ENCODE peak calls at places on chromosome 11, in seven cellular contexts. M is upper lobe of left lung, I is transverse colon, Y is sigmoid colon, T is ovary, N is Peyer's patch, P is spleen. H is an unnamed sample.

GRCh38 chr11:35483131-35483800 is 42.1 kb downstream of the PAMR1 start:
- DNase-seq in P (no peak), M (no peak), N (no peak), T (no peak), I (no peak), Y (no peak), H (no peak)

GRCh38 chr11:58628446-58628845 is 6.0 kb downstream of the CNTF start:
- DNase-seq in P (no peak), T (no peak), N (no peak), I (no peak), Y (no peak), M (no peak), H (no peak)

GRCh38 chr11:10328314-10329090 is 23.6 kb downstream of the ADM start:
- DNase-seq in M (no peak), P (no peak), N (no peak), I (no peak), Y (no peak), T (no peak), H (no peak)

GRCh38 chr11:62146476-62147200 is 22.8 kb downstream of the INCENP start:
- DNase-seq in P (peak), T (no peak), Y (no peak), M (no peak), N (no peak), I (no peak), H (no peak)

GRCh38 chr11:58914821-58915543 is 24.3 kb upstream of the GLYATL1 start:
- DNase-seq in P (no peak), T (no peak), I (no peak), N (no peak), Y (no peak), M (no peak), H (no peak)

GRCh38 chr11:8060801-8061554 is 20.0 kb upstream of the TUB start:
- DNase-seq in P (peak), M (no peak), T (no peak), N (no peak), I (no peak), Y (peak), H (peak)

GRCh38 chr11:34235591-34236071 is 122.2 kb downstream of the ABTB2 start:
- DNase-seq in M (no peak), Y (no peak), T (no peak), N (no peak), I (no peak), P (peak), H (no peak)

GRCh38 chr11:10351768-10352641 is 47.1 kb downstream of the ADM start:
- DNase-seq in I (peak), N (no peak), P (no peak), M (peak), T (peak), Y (peak), H (no peak)

GRCh38 chr11:57639321-57640067 is 10.2 kb downstream of the YPEL4 start:
- DNase-seq in Y (no peak), I (no peak), N (no peak), T (no peak), P (no peak), M (no peak), H (no peak)

GRCh38 chr11:97557399-97557798 is 1167.6 kb downstream of the JRKL start:
- DNase-seq in N (no peak), Y (no peak), P (no peak), T (no peak), I (no peak), M (no peak), H (no peak)
- TF ChIP-seq CTCF in N (no peak), Y (no peak), P (no peak), T (no peak), I (no peak), M (no peak), H (no peak)

GRCh38 chr11:45766469-45766868 is 38.5 kb upstream of the SLC35C1 start:
- DNase-seq in Y (no peak), P (no peak), T (no peak), N (no peak), I (no peak), M (no peak), H (no peak)

GRCh38 chr11:45771194-45771941 is 33.6 kb upstream of the SLC35C1 start:
- DNase-seq in M (peak), N (peak), I (peak), T (peak), Y (peak), P (peak), H (peak)

GRCh38 chr11:45765836-45766235 is 39.1 kb upstream of the SLC35C1 start:
- DNase-seq in I (no peak), P (no peak), Y (no peak), N (no peak), T (no peak), M (no peak), H (no peak)

GRCh38 chr11:45769960-45770359 is 35.0 kb upstream of the SLC35C1 start:
- DNase-seq in I (no peak), N (no peak), T (no peak), Y (no peak), P (no peak), M (no peak), H (no peak)

GRCh38 chr11:45768486-45768885 is 36.5 kb upstream of the SLC35C1 start:
- DNase-seq in I (no peak), P (no peak), Y (no peak), N (no peak), M (no peak), T (no peak), H (peak)
- TF ChIP-seq POLR2A in I (no peak), P (no peak), Y (no peak), N (no peak), M (no peak), T (no peak), H (no peak)

DNA sequence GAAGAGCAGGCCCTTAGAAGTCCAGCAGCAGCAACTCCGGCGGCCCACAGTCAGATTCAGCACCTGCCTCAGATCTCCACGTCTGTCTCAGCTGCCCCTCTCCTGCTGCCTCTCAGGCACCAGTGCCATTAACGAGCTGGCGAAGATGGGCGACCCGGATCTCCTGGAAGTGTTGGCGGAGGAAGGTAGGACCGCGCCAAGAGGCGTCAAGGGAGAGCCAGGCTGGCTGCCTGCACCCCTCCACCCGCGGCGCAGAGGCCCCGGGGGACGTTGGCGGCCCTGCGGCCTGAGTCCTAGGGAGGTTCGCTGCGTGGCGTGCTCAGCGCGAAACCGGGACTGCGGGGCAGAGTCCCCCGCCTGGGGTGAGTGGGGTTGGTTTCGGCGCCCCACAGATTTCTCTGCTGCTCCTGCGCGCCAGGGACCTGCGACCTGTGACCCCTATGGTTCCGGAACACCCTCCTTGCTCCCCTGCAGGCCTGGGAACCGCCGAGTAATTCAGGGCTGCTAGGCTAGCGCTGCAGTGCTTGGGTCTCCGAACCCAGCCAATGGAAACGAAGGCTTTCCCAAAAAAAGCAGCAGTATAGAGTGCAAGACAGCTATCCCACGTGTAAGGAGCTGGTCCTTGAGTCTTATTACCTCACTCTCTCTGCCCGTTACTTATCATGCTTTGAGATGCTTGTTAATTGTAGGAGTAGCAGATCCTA is 615 bp downstream of the ANO5 start:
- DNase-seq in Y (peak), P (peak), N (no peak), T (peak), M (no peak), I (peak), H (peak)
- H3K4me3 ChIP-seq in Y (peak), P (peak), N (peak), T (peak), M (peak), I (peak), H (peak)

GRCh38 chr11:13487661-13488030 is 8.2 kb downstream of the PTH start:
- DNase-seq in Y (no peak), T (no peak), M (no peak), N (no peak), I (no peak), P (no peak), H (no peak)
- TF ChIP-seq CTCF in Y (no peak), T (no peak), M (no peak), N (peak), I (no peak), P (no peak), H (no peak)

DNA sequence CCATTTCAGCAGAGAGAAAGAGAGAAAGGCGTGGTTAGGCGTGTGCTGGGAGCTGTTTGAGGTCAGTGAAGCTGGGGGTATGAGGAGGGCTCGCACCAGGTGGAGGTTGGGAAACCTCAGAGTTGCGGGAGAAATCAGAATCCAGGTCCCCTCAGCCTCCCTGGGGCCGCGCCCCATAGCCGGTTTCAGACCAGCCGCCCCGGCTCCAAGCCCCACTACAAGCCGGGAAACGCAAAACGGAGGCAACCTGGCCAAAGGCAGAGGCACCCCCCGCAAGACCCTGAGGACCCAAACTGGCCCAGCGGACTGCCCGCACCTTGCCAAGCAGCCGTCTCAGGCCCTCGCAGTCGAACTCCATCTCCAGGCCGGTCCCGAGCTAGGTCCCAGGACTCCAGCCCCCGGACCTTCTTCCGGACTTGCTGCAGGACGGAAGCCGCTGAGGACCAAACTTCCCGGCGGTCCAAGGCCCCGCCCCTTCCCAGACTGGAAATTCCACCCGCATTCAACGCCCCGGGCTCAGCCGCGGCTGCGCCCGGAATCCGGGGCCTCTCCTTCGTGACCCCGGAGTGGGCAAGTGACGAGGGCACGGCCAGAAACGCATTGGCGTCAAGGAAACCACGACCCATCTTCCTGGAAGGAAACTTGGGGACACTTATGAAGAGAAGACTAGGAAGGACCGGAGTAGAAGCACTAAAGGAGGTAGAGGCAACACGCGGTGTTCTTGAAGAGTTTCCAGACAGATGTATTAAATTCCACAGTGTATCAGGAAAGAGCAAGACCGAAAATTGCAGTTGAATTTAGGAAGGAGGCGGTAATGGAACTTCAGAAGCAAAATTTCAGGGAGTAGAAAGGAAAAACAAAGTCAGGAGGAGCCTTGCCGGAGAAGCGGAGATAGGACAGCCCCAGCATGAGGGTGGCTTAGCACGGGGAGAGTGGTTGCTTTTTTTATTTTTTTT is at the start of gene UEVLD:
- DNase-seq in I (peak), Y (peak), M (peak), T (peak), N (peak), P (peak), H (peak)
- TF ChIP-seq POLR2A in I (peak), Y (peak), M (peak), T (peak), N (peak), P (no peak), H (no peak)

DNA sequence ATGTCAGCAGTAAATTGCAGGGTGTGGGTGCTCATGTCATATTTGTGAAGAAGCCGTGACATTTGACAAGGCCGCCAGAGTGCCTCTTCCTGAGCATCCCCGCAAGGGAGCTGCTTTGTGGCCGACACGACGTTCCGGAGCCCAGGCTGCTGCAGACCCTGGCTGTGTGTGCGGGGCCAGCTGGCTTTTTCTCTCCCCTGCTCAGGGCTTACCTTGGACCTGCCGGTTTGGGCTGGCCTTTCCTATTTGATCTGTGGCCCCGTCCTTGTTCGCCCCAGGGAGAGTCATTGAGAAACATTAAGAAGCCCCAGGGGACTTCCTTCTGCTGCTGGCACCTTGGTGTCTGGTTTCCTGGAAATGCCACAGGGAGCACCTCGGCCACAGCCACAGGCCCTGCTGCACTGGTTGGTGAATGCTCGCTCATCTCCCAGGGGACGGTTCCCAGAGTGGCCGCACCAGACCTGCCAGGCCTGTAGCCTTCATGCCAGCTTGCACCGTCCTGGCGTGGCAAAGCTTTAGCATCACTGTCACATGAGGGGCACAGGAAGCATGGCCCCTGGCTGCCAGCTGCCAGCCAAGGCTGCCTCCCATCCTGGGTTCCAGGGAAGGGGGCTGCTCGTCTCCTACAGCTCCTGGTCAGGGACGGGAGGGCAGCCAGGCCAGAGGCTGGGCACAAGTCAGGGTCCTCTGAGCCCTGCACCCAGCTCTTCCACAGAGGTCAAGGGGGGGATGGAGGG is 5.4 kb downstream of the GRK2 start:
- DNase-seq in T (no peak), I (peak), N (peak), M (peak), P (peak), Y (peak), H (peak)
- H3K4me3 ChIP-seq in T (no peak), I (peak), N (peak), M (no peak), P (peak), Y (no peak), H (no peak)

H was measured in lower leg skin.